ENCODE peak calls at places on chromosomes 2 and 18, in four cellular contexts. One of them, this sample, is unnamed.

GRCh38 chr2:172207916-172208315 is 105.2 kb upstream of the DLX2 start:
- DNase-seq in coronary artery: no peak
- DNase-seq in colonic mucosa: no peak
- DNase-seq in left ventricle myocardium inferior: no peak
- DNase-seq in this sample: no peak

GRCh38 chr2:234676109-234676858 is 179.4 kb upstream of the ARL4C start:
- DNase-seq in left ventricle myocardium inferior: no peak
- DNase-seq in coronary artery: no peak
- DNase-seq in colonic mucosa: no peak
- DNase-seq in this sample: peak; percentile 52

GRCh38 chr2:240959214-240959940 is 39.0 kb upstream of the SNED1 start:
- DNase-seq in coronary artery: peak; percentile 65
- DNase-seq in left ventricle myocardium inferior: no peak
- DNase-seq in colonic mucosa: no peak
- DNase-seq in this sample: no peak

GRCh38 chr2:10331033-10331701 is 28.5 kb downstream of the HPCAL1 start:
- DNase-seq in left ventricle myocardium inferior: peak; percentile 72
- DNase-seq in colonic mucosa: peak; percentile 78
- DNase-seq in coronary artery: no peak
- DNase-seq in this sample: peak; percentile 61

GRCh38 chr18:51668101-51668500 is 470.6 kb upstream of the MEX3C start:
- DNase-seq in coronary artery: no peak
- DNase-seq in colonic mucosa: peak; percentile 46
- DNase-seq in left ventricle myocardium inferior: peak; percentile 19
- DNase-seq in this sample: peak; percentile 51

GRCh38 chr2:124024491-124025348 is at the start of gene CNTNAP5:
- DNase-seq in coronary artery: no peak
- DNase-seq in colonic mucosa: peak; percentile 44
- DNase-seq in left ventricle myocardium inferior: peak; percentile 48
- DNase-seq in this sample: no peak

GRCh38 chr2:111905990-111906735 is 7.8 kb downstream of the MERTK start:
- DNase-seq in colonic mucosa: no peak
- DNase-seq in coronary artery: no peak
- DNase-seq in left ventricle myocardium inferior: no peak
- DNase-seq in this sample: no peak

GRCh38 chr18:48330016-48330991 is 78.9 kb downstream of the ZBTB7C start:
- DNase-seq in coronary artery: no peak
- DNase-seq in colonic mucosa: no peak
- DNase-seq in left ventricle myocardium inferior: no peak
- DNase-seq in this sample: peak; percentile 62

GRCh38 chr2:230924470-230925341 is at the start of gene GPR55:
- DNase-seq in coronary artery: peak; percentile 64
- DNase-seq in left ventricle myocardium inferior: no peak
- DNase-seq in colonic mucosa: peak; percentile 50
- DNase-seq in this sample: no peak

GRCh38 chr18:12657048-12657848 is 659 bp downstream of the SPIRE1 start:
- DNase-seq in coronary artery: peak; percentile 77
- DNase-seq in left ventricle myocardium inferior: peak; percentile 58
- DNase-seq in colonic mucosa: no peak
- DNase-seq in this sample: peak; percentile 32

GRCh38 chr2:239196474-239197021 is 204.3 kb downstream of the HDAC4 start:
- DNase-seq in coronary artery: peak; percentile 64
- DNase-seq in left ventricle myocardium inferior: no peak
- DNase-seq in colonic mucosa: no peak
- DNase-seq in this sample: no peak

GRCh38 chr18:48662021-48662661 is 123.3 kb downstream of the CTIF start:
- DNase-seq in colonic mucosa: no peak
- DNase-seq in left ventricle myocardium inferior: no peak
- DNase-seq in coronary artery: no peak
- DNase-seq in this sample: peak; percentile 24

GRCh38 chr2:11567631-11568031 is 33.8 kb downstream of the GREB1 start:
- DNase-seq in coronary artery: no peak
- DNase-seq in left ventricle myocardium inferior: no peak
- DNase-seq in colonic mucosa: no peak
- DNase-seq in this sample: no peak

GRCh38 chr18:45363258-45363657 is 252.0 kb upstream of the SLC14A2 start:
- DNase-seq in left ventricle myocardium inferior: no peak
- DNase-seq in colonic mucosa: no peak
- DNase-seq in coronary artery: no peak
- DNase-seq in this sample: no peak

GRCh38 chr2:16124881-16125613 is 184.7 kb downstream of the MYCN start:
- DNase-seq in left ventricle myocardium inferior: no peak
- DNase-seq in colonic mucosa: peak; percentile 18
- DNase-seq in coronary artery: no peak
- DNase-seq in this sample: no peak

GRCh38 chr18:22688877-22689496 is 244.1 kb upstream of the RBBP8 start:
- DNase-seq in coronary artery: no peak
- DNase-seq in colonic mucosa: no peak
- DNase-seq in left ventricle myocardium inferior: no peak
- DNase-seq in this sample: no peak

GRCh38 chr2:54470241-54470938 is 14.3 kb downstream of the SPTBN1 start:
- DNase-seq in colonic mucosa: no peak
- DNase-seq in coronary artery: no peak
- DNase-seq in left ventricle myocardium inferior: no peak
- DNase-seq in this sample: no peak

GRCh38 chr2:158667567-158667966 is 127.5 kb upstream of the DAPL1 start:
- DNase-seq in colonic mucosa: no peak
- DNase-seq in left ventricle myocardium inferior: no peak
- DNase-seq in coronary artery: no peak
- DNase-seq in this sample: peak; percentile 66

GRCh38 chr2:216765810-216766259 is 70.5 kb upstream of the IGFBP5 start:
- DNase-seq in colonic mucosa: no peak
- DNase-seq in left ventricle myocardium inferior: peak; percentile 33
- DNase-seq in coronary artery: no peak
- DNase-seq in this sample: peak; percentile 14

GRCh38 chr2:61640406-61640805 is 102.2 kb upstream of the XPO1 start:
- DNase-seq in coronary artery: no peak
- DNase-seq in left ventricle myocardium inferior: no peak
- DNase-seq in colonic mucosa: no peak
- DNase-seq in this sample: peak; percentile 39

GRCh38 chr2:71896385-71897144 is 251.1 kb downstream of the CYP26B1 start:
- DNase-seq in coronary artery: peak; percentile 55
- DNase-seq in left ventricle myocardium inferior: no peak
- DNase-seq in colonic mucosa: no peak
- DNase-seq in this sample: no peak

GRCh38 chr2:119221609-119222008 is 2.0 kb upstream of the STEAP3 start:
- DNase-seq in coronary artery: no peak
- DNase-seq in colonic mucosa: no peak
- DNase-seq in left ventricle myocardium inferior: no peak
- DNase-seq in this sample: no peak

GRCh38 chr2:28430377-28430765 is 37.7 kb downstream of the FOSL2 start:
- DNase-seq in colonic mucosa: no peak
- DNase-seq in left ventricle myocardium inferior: no peak
- DNase-seq in coronary artery: no peak
- DNase-seq in this sample: no peak

GRCh38 chr2:241818943-241819270 is 9.9 kb downstream of the NEU4 start:
- DNase-seq in colonic mucosa: peak; percentile 41
- DNase-seq in coronary artery: no peak
- DNase-seq in left ventricle myocardium inferior: no peak
- DNase-seq in this sample: no peak

GRCh38 chr18:11167778-11168177 is 18.4 kb upstream of the PIEZO2 start:
- DNase-seq in colonic mucosa: no peak
- DNase-seq in left ventricle myocardium inferior: no peak
- DNase-seq in coronary artery: no peak
- DNase-seq in this sample: no peak

GRCh38 chr18:59155140-59155539 is 15.5 kb downstream of the SEC11C start:
- DNase-seq in colonic mucosa: no peak
- DNase-seq in left ventricle myocardium inferior: no peak
- DNase-seq in coronary artery: no peak
- DNase-seq in this sample: no peak

GRCh38 chr2:206457188-206457634 is 13.9 kb downstream of the ADAM23 start:
- DNase-seq in left ventricle myocardium inferior: no peak
- DNase-seq in coronary artery: no peak
- DNase-seq in colonic mucosa: no peak
- DNase-seq in this sample: peak; percentile 58

GRCh38 chr2:100817388-100817985 is 2.5 kb upstream of the NPAS2 start:
- DNase-seq in coronary artery: no peak
- DNase-seq in colonic mucosa: no peak
- DNase-seq in left ventricle myocardium inferior: no peak
- DNase-seq in this sample: peak; percentile 51

GRCh38 chr2:75108937-75109482 is 90.3 kb downstream of the TACR1 start:
- DNase-seq in colonic mucosa: no peak
- DNase-seq in coronary artery: no peak
- DNase-seq in left ventricle myocardium inferior: no peak
- DNase-seq in this sample: no peak

GRCh38 chr2:207135340-207135739 is 30.4 kb downstream of the KLF7 start:
- DNase-seq in left ventricle myocardium inferior: no peak
- DNase-seq in coronary artery: no peak
- DNase-seq in colonic mucosa: no peak
- DNase-seq in this sample: peak; percentile 76

GRCh38 chr2:121993682-121994081 is 238.2 kb downstream of the TSN start:
- DNase-seq in left ventricle myocardium inferior: no peak
- DNase-seq in coronary artery: no peak
- DNase-seq in colonic mucosa: no peak
- DNase-seq in this sample: peak; percentile 7

GRCh38 chr18:58520964-58521363 is 107.9 kb downstream of the ALPK2 start:
- DNase-seq in colonic mucosa: no peak
- DNase-seq in left ventricle myocardium inferior: no peak
- DNase-seq in coronary artery: no peak
- DNase-seq in this sample: peak; percentile 36

GRCh38 chr2:222813177-222813843 is 47.5 kb upstream of the ACSL3 start:
- DNase-seq in left ventricle myocardium inferior: no peak
- DNase-seq in colonic mucosa: no peak
- DNase-seq in coronary artery: no peak
- DNase-seq in this sample: peak; percentile 76

GRCh38 chr18:8443505-8443904 is 165.7 kb upstream of the RAB12 start:
- DNase-seq in coronary artery: no peak
- DNase-seq in left ventricle myocardium inferior: no peak
- DNase-seq in colonic mucosa: no peak
- DNase-seq in this sample: peak; percentile 62

GRCh38 chr2:172200495-172201085 is 97.9 kb upstream of the DLX2 start:
- DNase-seq in left ventricle myocardium inferior: no peak
- DNase-seq in coronary artery: no peak
- DNase-seq in colonic mucosa: peak; percentile 49
- DNase-seq in this sample: peak; percentile 74

GRCh38 chr2:235506291-235506996 is 12.6 kb downstream of the AGAP1 start:
- DNase-seq in left ventricle myocardium inferior: no peak
- DNase-seq in coronary artery: no peak
- DNase-seq in colonic mucosa: peak; percentile 77
- DNase-seq in this sample: peak; percentile 75

GRCh38 chr2:33292981-33293586 is 183.4 kb upstream of the RASGRP3 start:
- DNase-seq in colonic mucosa: no peak
- DNase-seq in left ventricle myocardium inferior: no peak
- DNase-seq in coronary artery: peak; percentile 80
- DNase-seq in this sample: no peak

GRCh38 chr2:133197156-133197555 is 371.1 kb downstream of the NCKAP5 start:
- DNase-seq in coronary artery: no peak
- DNase-seq in left ventricle myocardium inferior: no peak
- DNase-seq in colonic mucosa: no peak
- DNase-seq in this sample: no peak

GRCh38 chr2:133192028-133192427 is 376.2 kb downstream of the NCKAP5 start:
- DNase-seq in left ventricle myocardium inferior: no peak
- DNase-seq in colonic mucosa: no peak
- DNase-seq in coronary artery: no peak
- DNase-seq in this sample: no peak

GRCh38 chr2:133194068-133194655 is 374.1 kb downstream of the NCKAP5 start:
- DNase-seq in left ventricle myocardium inferior: no peak
- DNase-seq in coronary artery: no peak
- DNase-seq in colonic mucosa: no peak
- DNase-seq in this sample: no peak

GRCh38 chr2:133193544-133193943 is 374.7 kb downstream of the NCKAP5 start:
- DNase-seq in coronary artery: no peak
- DNase-seq in left ventricle myocardium inferior: no peak
- DNase-seq in colonic mucosa: no peak
- DNase-seq in this sample: no peak

GRCh38 chr2:133194777-133195335 is 373.4 kb downstream of the NCKAP5 start:
- DNase-seq in left ventricle myocardium inferior: no peak
- DNase-seq in coronary artery: no peak
- DNase-seq in colonic mucosa: no peak
- DNase-seq in this sample: no peak
- H3K27ac ChIP-seq in left ventricle myocardium inferior: no peak overlapping the region
- H3K27ac ChIP-seq in coronary artery: no peak overlapping the region
- H3K27ac ChIP-seq in colonic mucosa: no peak overlapping the region
- H3K27ac ChIP-seq in this sample: no peak overlapping the region

GRCh38 chr2:181660181-181660580 is 3.3 kb upstream of the CERKL start:
- DNase-seq in left ventricle myocardium inferior: no peak
- DNase-seq in coronary artery: no peak
- DNase-seq in colonic mucosa: no peak
- DNase-seq in this sample: peak; percentile 4

GRCh38 chr2:181658444-181658843 is 1.5 kb upstream of the CERKL start:
- DNase-seq in coronary artery: no peak
- DNase-seq in left ventricle myocardium inferior: no peak
- DNase-seq in colonic mucosa: no peak
- DNase-seq in this sample: no peak

GRCh38 chr2:181667234-181667633 is 10.3 kb upstream of the CERKL start:
- DNase-seq in colonic mucosa: no peak
- DNase-seq in coronary artery: no peak
- DNase-seq in left ventricle myocardium inferior: no peak
- DNase-seq in this sample: no peak

GRCh38 chr2:181657379-181657778 is 474 bp upstream of the CERKL start:
- DNase-seq in coronary artery: no peak
- DNase-seq in left ventricle myocardium inferior: no peak
- DNase-seq in colonic mucosa: no peak
- DNase-seq in this sample: no peak

DNA sequence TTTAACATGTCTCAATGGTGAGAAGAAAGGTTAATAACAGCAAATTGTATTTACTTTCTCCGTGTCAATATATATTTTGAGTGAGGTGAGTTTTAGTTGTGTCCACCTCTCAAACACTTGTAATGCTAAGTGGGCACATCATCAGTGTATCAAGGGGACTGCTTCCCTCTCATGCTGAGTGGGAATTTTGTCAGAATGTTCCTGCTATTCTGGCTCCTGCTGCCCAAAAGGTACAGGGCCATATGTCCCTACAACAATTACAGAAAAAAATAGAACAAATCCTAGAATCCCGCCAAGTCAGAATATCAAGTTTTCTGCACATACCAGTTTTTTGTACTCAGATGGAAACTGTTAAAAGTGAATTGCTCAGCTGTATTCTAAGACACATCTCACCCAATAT is 5.4 kb upstream of the CERKL start:
- DNase-seq in left ventricle myocardium inferior: no peak
- DNase-seq in coronary artery: no peak
- DNase-seq in colonic mucosa: no peak
- DNase-seq in this sample: no peak
- H3K27ac ChIP-seq in left ventricle myocardium inferior: no peak overlapping the region
- H3K27ac ChIP-seq in coronary artery: no peak overlapping the region
- H3K27ac ChIP-seq in colonic mucosa: no peak overlapping the region
- H3K27ac ChIP-seq in this sample: no peak overlapping the region

GRCh38 chr2:227767830-227768229 is 22.1 kb downstream of the SCYGR8 start:
- DNase-seq in left ventricle myocardium inferior: no peak
- DNase-seq in coronary artery: peak; percentile 47
- DNase-seq in colonic mucosa: no peak
- DNase-seq in this sample: no peak
- H3K27ac ChIP-seq in left ventricle myocardium inferior: no peak overlapping the region
- H3K27ac ChIP-seq in coronary artery: no peak overlapping the region
- H3K27ac ChIP-seq in colonic mucosa: no peak overlapping the region
- H3K27ac ChIP-seq in this sample: no peak overlapping the region

DNA sequence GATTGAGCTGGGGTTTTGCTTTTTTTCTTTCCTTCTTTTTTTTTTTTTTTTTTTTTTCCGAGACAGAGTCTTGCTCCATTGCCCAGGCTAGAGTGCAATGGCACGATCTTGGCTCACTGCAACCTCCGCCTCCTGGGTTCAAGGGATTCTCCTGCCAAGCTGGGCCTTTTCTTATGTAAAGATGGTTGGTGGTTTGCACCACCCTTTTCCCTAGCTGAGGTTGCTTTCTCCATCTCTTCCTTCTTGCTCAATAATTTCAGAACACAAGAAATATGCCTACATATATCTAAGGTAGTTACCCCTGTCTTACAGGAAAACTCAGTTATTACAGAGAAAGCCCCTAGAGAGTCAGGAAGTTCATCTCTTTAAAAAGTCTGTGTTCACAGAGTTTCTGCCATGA is 7.0 kb downstream of the TTC39C start:
- DNase-seq in colonic mucosa: no peak
- DNase-seq in left ventricle myocardium inferior: no peak
- DNase-seq in coronary artery: no peak
- DNase-seq in this sample: no peak
- H3K27ac ChIP-seq in colonic mucosa: no peak overlapping the region
- H3K27ac ChIP-seq in left ventricle myocardium inferior: no peak overlapping the region
- H3K27ac ChIP-seq in coronary artery: no peak overlapping the region
- H3K27ac ChIP-seq in this sample: peak overlapping the region; percentile 19